ENCODE peak calls at places on chromosomes 1 and 21, in eight cellular contexts. One of them, this sample, is unnamed.
A peak's percentile ranks its signal among the peaks of the same experiment; 100 is the strongest.

GRCh38 chr1:13941315-13941714 is 241.3 kb downstream of the PRDM2 start:
- DNase-seq in thyroid gland: no peak
- DNase-seq in Peyer's patch: no peak
- DNase-seq in SJCRH30: no peak
- DNase-seq in left ventricle myocardium inferior: no peak
- DNase-seq in ascending aorta: no peak
- DNase-seq in upper lobe of left lung: no peak
- DNase-seq in endodermal cell: no peak
- DNase-seq in this sample: no peak

GRCh38 chr1:15304708-15305326 is 57.8 kb downstream of the FHAD1 start:
- DNase-seq in thyroid gland: peak; percentile 72
- DNase-seq in Peyer's patch: peak; percentile 45
- DNase-seq in SJCRH30: peak; percentile 85
- DNase-seq in left ventricle myocardium inferior: peak; percentile 51
- DNase-seq in ascending aorta: no peak
- DNase-seq in upper lobe of left lung: no peak
- DNase-seq in endodermal cell: peak; percentile 90
- DNase-seq in this sample: no peak

GRCh38 chr1:86788300-86789206 is 84.2 kb downstream of the SH3GLB1 start:
- DNase-seq in thyroid gland: peak; percentile 2
- DNase-seq in Peyer's patch: no peak
- DNase-seq in SJCRH30: peak; percentile 68
- DNase-seq in left ventricle myocardium inferior: peak; percentile 19
- DNase-seq in ascending aorta: peak; percentile 89
- DNase-seq in upper lobe of left lung: peak; percentile 7
- DNase-seq in endodermal cell: no peak
- DNase-seq in this sample: peak; percentile 78

GRCh38 chr1:119870917-119871486 is 25.3 kb downstream of the ADAM30 start:
- DNase-seq in thyroid gland: peak; percentile 80
- DNase-seq in Peyer's patch: peak; percentile 47
- DNase-seq in SJCRH30: peak; percentile 92
- DNase-seq in left ventricle myocardium inferior: peak; percentile 75
- DNase-seq in ascending aorta: peak; percentile 88
- DNase-seq in upper lobe of left lung: peak; percentile 90
- DNase-seq in endodermal cell: peak; percentile 98
- DNase-seq in this sample: peak; percentile 90

GRCh38 chr1:39105061-39105840 is 79.1 kb downstream of the NDUFS5 start:
- DNase-seq in thyroid gland: peak; percentile 86
- DNase-seq in Peyer's patch: peak; percentile 42
- DNase-seq in SJCRH30: peak; percentile 72
- DNase-seq in left ventricle myocardium inferior: peak; percentile 85
- DNase-seq in ascending aorta: peak; percentile 84
- DNase-seq in upper lobe of left lung: peak; percentile 96
- DNase-seq in endodermal cell: peak; percentile 85
- DNase-seq in this sample: peak; percentile 78

GRCh38 chr1:152186556-152187285 is 27.7 kb upstream of the RPTN start:
- DNase-seq in thyroid gland: no peak
- DNase-seq in Peyer's patch: no peak
- DNase-seq in SJCRH30: no peak
- DNase-seq in left ventricle myocardium inferior: no peak
- DNase-seq in ascending aorta: no peak
- DNase-seq in upper lobe of left lung: no peak
- DNase-seq in endodermal cell: no peak
- DNase-seq in this sample: no peak

GRCh38 chr1:33086384-33086850 is 5.5 kb downstream of the AZIN2 start:
- DNase-seq in thyroid gland: peak; percentile 80
- DNase-seq in Peyer's patch: peak; percentile 48
- DNase-seq in SJCRH30: peak; percentile 93
- DNase-seq in left ventricle myocardium inferior: peak; percentile 74
- DNase-seq in ascending aorta: peak; percentile 86
- DNase-seq in upper lobe of left lung: peak; percentile 53
- DNase-seq in endodermal cell: peak; percentile 92
- DNase-seq in this sample: peak; percentile 85

GRCh38 chr1:218674280-218674773 is 329.2 kb downstream of the TGFB2 start:
- DNase-seq in thyroid gland: peak; percentile 15
- DNase-seq in Peyer's patch: no peak
- DNase-seq in SJCRH30: peak; percentile 96
- DNase-seq in left ventricle myocardium inferior: peak; percentile 14
- DNase-seq in ascending aorta: no peak
- DNase-seq in upper lobe of left lung: no peak
- DNase-seq in endodermal cell: peak; percentile 91
- DNase-seq in this sample: no peak

GRCh38 chr1:51583532-51583931 is 33.4 kb upstream of the OSBPL9 start:
- DNase-seq in thyroid gland: peak; percentile 21
- DNase-seq in Peyer's patch: no peak
- DNase-seq in SJCRH30: peak; percentile 50
- DNase-seq in left ventricle myocardium inferior: peak; percentile 84
- DNase-seq in ascending aorta: peak; percentile 65
- DNase-seq in upper lobe of left lung: no peak
- DNase-seq in endodermal cell: no peak
- DNase-seq in this sample: peak; percentile 62

GRCh38 chr1:61992257-61992656 is 202.4 kb upstream of the L1TD1 start:
- DNase-seq in thyroid gland: no peak
- DNase-seq in Peyer's patch: no peak
- DNase-seq in SJCRH30: peak; percentile 59
- DNase-seq in left ventricle myocardium inferior: no peak
- DNase-seq in ascending aorta: no peak
- DNase-seq in upper lobe of left lung: no peak
- DNase-seq in endodermal cell: no peak
- DNase-seq in this sample: no peak

GRCh38 chr1:201258763-201259230 is 24.5 kb upstream of the PKP1 start:
- DNase-seq in thyroid gland: no peak
- DNase-seq in Peyer's patch: no peak
- DNase-seq in SJCRH30: no peak
- DNase-seq in left ventricle myocardium inferior: no peak
- DNase-seq in ascending aorta: no peak
- DNase-seq in upper lobe of left lung: peak; percentile 41
- DNase-seq in endodermal cell: peak; percentile 52
- DNase-seq in this sample: peak; percentile 74

GRCh38 chr1:64915381-64916274 is 50.7 kb downstream of the JAK1 start:
- DNase-seq in thyroid gland: no peak
- DNase-seq in Peyer's patch: no peak
- DNase-seq in SJCRH30: no peak
- DNase-seq in left ventricle myocardium inferior: no peak
- DNase-seq in ascending aorta: no peak
- DNase-seq in upper lobe of left lung: no peak
- DNase-seq in endodermal cell: peak; percentile 82
- DNase-seq in this sample: no peak

GRCh38 chr21:22278366-22278765 is 1280.2 kb downstream of the NCAM2 start:
- DNase-seq in thyroid gland: no peak
- DNase-seq in Peyer's patch: no peak
- DNase-seq in SJCRH30: no peak
- DNase-seq in left ventricle myocardium inferior: no peak
- DNase-seq in ascending aorta: no peak
- DNase-seq in upper lobe of left lung: no peak
- DNase-seq in endodermal cell: no peak
- DNase-seq in this sample: no peak
- H3K27ac ChIP-seq in thyroid gland: no peak overlapping the region
- H3K27ac ChIP-seq in Peyer's patch: no peak overlapping the region
- H3K27ac ChIP-seq in SJCRH30: no peak overlapping the region
- H3K27ac ChIP-seq in left ventricle myocardium inferior: no peak overlapping the region
- H3K27ac ChIP-seq in ascending aorta: no peak overlapping the region
- H3K27ac ChIP-seq in upper lobe of left lung: no peak overlapping the region
- H3K27ac ChIP-seq in endodermal cell: no peak overlapping the region
- H3K27ac ChIP-seq in this sample: no peak overlapping the region

DNA sequence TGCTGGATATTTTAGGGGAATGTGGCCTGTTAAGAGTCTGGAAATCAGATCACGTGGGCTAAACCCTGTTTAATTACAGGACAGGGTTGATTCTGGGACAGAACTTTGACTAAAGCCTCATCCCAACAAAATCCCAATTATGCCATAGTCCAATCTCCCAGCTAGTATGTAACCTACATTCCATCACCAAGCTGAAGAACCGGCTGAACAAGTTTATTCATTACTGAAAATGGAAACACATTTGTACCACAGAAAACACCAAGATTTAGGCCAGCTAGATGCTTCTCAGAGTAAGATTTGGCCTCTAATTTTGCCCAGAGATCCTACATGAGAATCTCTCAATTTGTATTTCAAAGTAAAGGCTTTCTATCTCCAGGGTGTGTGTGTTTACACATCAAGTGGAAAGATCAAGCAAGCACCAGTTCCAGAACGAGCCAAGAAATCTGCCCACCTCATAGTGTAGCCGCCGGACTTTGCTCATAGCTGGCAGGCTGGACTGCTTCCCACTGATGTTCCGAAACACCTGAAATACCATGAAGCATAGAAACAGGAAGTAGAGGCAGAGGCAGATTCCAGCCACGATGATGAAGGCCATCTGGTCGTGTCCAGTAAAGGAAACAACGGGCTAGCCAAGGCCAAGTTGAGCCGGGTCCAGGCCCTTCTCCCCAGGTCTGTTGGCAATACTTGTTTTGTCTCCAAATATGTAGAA is 86.8 kb downstream of the WLS start:
- DNase-seq in thyroid gland: peak; percentile 74
- DNase-seq in Peyer's patch: no peak
- DNase-seq in SJCRH30: no peak
- DNase-seq in left ventricle myocardium inferior: no peak
- DNase-seq in ascending aorta: no peak
- DNase-seq in upper lobe of left lung: no peak
- DNase-seq in endodermal cell: no peak
- DNase-seq in this sample: no peak
- H3K36me3 ChIP-seq in thyroid gland: peaks cover 13% of the 10 kb centered on the region
- H3K36me3 ChIP-seq in Peyer's patch: no peaks in the 10 kb centered on the region
- H3K36me3 ChIP-seq in SJCRH30: peaks cover 27% of the 10 kb centered on the region
- H3K36me3 ChIP-seq in left ventricle myocardium inferior: peaks cover 51% of the 10 kb centered on the region
- H3K36me3 ChIP-seq in ascending aorta: peaks cover 13% of the 10 kb centered on the region
- H3K36me3 ChIP-seq in upper lobe of left lung: peaks cover 4% of the 10 kb centered on the region
- H3K36me3 ChIP-seq in endodermal cell: peaks cover 81% of the 10 kb centered on the region
- H3K36me3 ChIP-seq in this sample: peaks cover 58% of the 10 kb centered on the region

GRCh38 chr1:1543706-1544099 is 3.3 kb upstream of the TMEM240 start:
- DNase-seq in thyroid gland: peak; percentile 69
- DNase-seq in Peyer's patch: peak; percentile 27
- DNase-seq in SJCRH30: no peak
- DNase-seq in left ventricle myocardium inferior: peak; percentile 88
- DNase-seq in ascending aorta: no peak
- DNase-seq in upper lobe of left lung: peak; percentile 81
- DNase-seq in endodermal cell: no peak
- DNase-seq in this sample: no peak
- H3K27ac ChIP-seq in thyroid gland: no peak overlapping the region
- H3K27ac ChIP-seq in Peyer's patch: no peak overlapping the region
- H3K27ac ChIP-seq in SJCRH30: no peak overlapping the region
- H3K27ac ChIP-seq in left ventricle myocardium inferior: peak overlapping the region; percentile 88
- H3K27ac ChIP-seq in ascending aorta: no peak overlapping the region
- H3K27ac ChIP-seq in upper lobe of left lung: no peak overlapping the region
- H3K27ac ChIP-seq in endodermal cell: no peak overlapping the region
- H3K27ac ChIP-seq in this sample: no peak overlapping the region

GRCh38 chr21:33512481-33512880 is 21.0 kb upstream of the DNAJC28 start:
- DNase-seq in thyroid gland: no peak
- DNase-seq in Peyer's patch: no peak
- DNase-seq in SJCRH30: no peak
- DNase-seq in left ventricle myocardium inferior: no peak
- DNase-seq in ascending aorta: no peak
- DNase-seq in upper lobe of left lung: no peak
- DNase-seq in endodermal cell: no peak
- DNase-seq in this sample: no peak
- H3K36me3 ChIP-seq in thyroid gland: peaks cover 47% of the 10 kb centered on the region
- H3K36me3 ChIP-seq in Peyer's patch: no peaks in the 10 kb centered on the region
- H3K36me3 ChIP-seq in SJCRH30: peaks cover 95% of the 10 kb centered on the region
- H3K36me3 ChIP-seq in left ventricle myocardium inferior: peaks cover 92% of the 10 kb centered on the region
- H3K36me3 ChIP-seq in ascending aorta: peaks cover 46% of the 10 kb centered on the region
- H3K36me3 ChIP-seq in upper lobe of left lung: peaks cover 12% of the 10 kb centered on the region
- H3K36me3 ChIP-seq in endodermal cell: peaks cover 92% of the 10 kb centered on the region
- H3K36me3 ChIP-seq in this sample: peaks cover 77% of the 10 kb centered on the region

GRCh38 chr1:28369225-28369517 is 369 bp upstream of the PHACTR4 start:
- DNase-seq in thyroid gland: no peak
- DNase-seq in Peyer's patch: no peak
- DNase-seq in SJCRH30: no peak
- DNase-seq in left ventricle myocardium inferior: no peak
- DNase-seq in ascending aorta: no peak
- DNase-seq in upper lobe of left lung: no peak
- DNase-seq in endodermal cell: no peak
- DNase-seq in this sample: no peak

GRCh38 chr1:28369518-28370219 is at the start of gene PHACTR4:
- DNase-seq in thyroid gland: peak; percentile 94
- DNase-seq in Peyer's patch: peak; percentile 88
- DNase-seq in SJCRH30: peak; percentile 98
- DNase-seq in left ventricle myocardium inferior: peak; percentile 93
- DNase-seq in ascending aorta: peak; percentile 94
- DNase-seq in upper lobe of left lung: peak; percentile 93
- DNase-seq in endodermal cell: peak; percentile 98
- DNase-seq in this sample: peak; percentile 94

GRCh38 chr1:28374297-28374696 is 4.8 kb downstream of the PHACTR4 start:
- DNase-seq in thyroid gland: no peak
- DNase-seq in Peyer's patch: no peak
- DNase-seq in SJCRH30: no peak
- DNase-seq in left ventricle myocardium inferior: no peak
- DNase-seq in ascending aorta: no peak
- DNase-seq in upper lobe of left lung: no peak
- DNase-seq in endodermal cell: no peak
- DNase-seq in this sample: no peak

GRCh38 chr1:28370220-28371010 is 875 bp downstream of the PHACTR4 start:
- DNase-seq in thyroid gland: peak; percentile 5
- DNase-seq in Peyer's patch: peak; percentile 40
- DNase-seq in SJCRH30: peak; percentile 70
- DNase-seq in left ventricle myocardium inferior: no peak
- DNase-seq in ascending aorta: peak; percentile 63
- DNase-seq in upper lobe of left lung: no peak
- DNase-seq in endodermal cell: no peak
- DNase-seq in this sample: peak; percentile 64

GRCh38 chr1:28371011-28371378 is 1.5 kb downstream of the PHACTR4 start:
- DNase-seq in thyroid gland: no peak
- DNase-seq in Peyer's patch: no peak
- DNase-seq in SJCRH30: no peak
- DNase-seq in left ventricle myocardium inferior: no peak
- DNase-seq in ascending aorta: no peak
- DNase-seq in upper lobe of left lung: no peak
- DNase-seq in endodermal cell: no peak
- DNase-seq in this sample: no peak
- H3K27ac ChIP-seq in thyroid gland: no peak overlapping the region
- H3K27ac ChIP-seq in Peyer's patch: no peak overlapping the region
- H3K27ac ChIP-seq in SJCRH30: no peak overlapping the region
- H3K27ac ChIP-seq in left ventricle myocardium inferior: no peak overlapping the region
- H3K27ac ChIP-seq in ascending aorta: peak overlapping the region; percentile 94
- H3K27ac ChIP-seq in upper lobe of left lung: no peak overlapping the region
- H3K27ac ChIP-seq in endodermal cell: no peak overlapping the region
- H3K27ac ChIP-seq in this sample: no peak overlapping the region

GRCh38 chr1:31410871-31411270 is 2.1 kb upstream of the SERINC2 start:
- DNase-seq in thyroid gland: no peak
- DNase-seq in Peyer's patch: no peak
- DNase-seq in SJCRH30: no peak
- DNase-seq in left ventricle myocardium inferior: no peak
- DNase-seq in ascending aorta: no peak
- DNase-seq in upper lobe of left lung: no peak
- DNase-seq in endodermal cell: no peak
- DNase-seq in this sample: no peak
- H3K36me3 ChIP-seq in thyroid gland: no peaks in the 10 kb centered on the region
- H3K36me3 ChIP-seq in Peyer's patch: no peaks in the 10 kb centered on the region
- H3K36me3 ChIP-seq in SJCRH30: no peaks in the 10 kb centered on the region
- H3K36me3 ChIP-seq in left ventricle myocardium inferior: no peaks in the 10 kb centered on the region
- H3K36me3 ChIP-seq in ascending aorta: no peaks in the 10 kb centered on the region
- H3K36me3 ChIP-seq in upper lobe of left lung: no peaks in the 10 kb centered on the region
- H3K36me3 ChIP-seq in endodermal cell: no peaks in the 10 kb centered on the region
- H3K36me3 ChIP-seq in this sample: no peaks in the 10 kb centered on the region